ENCODE peak calls at places on chromosomes 12 and 14, in four cellular contexts. M is epithelial cell of proximal tubule, W is AG09309, E is HFF-Myc. U is an unnamed sample.

GRCh38 chr14:57970594-57970993 is 104.7 kb upstream of the SLC35F4 start:
- DNase-seq in M (no peak), W (no peak), E (no peak), U (no peak)

GRCh38 chr14:104603623-104604401 is 760 bp downstream of the TMEM179 start:
- DNase-seq in M (no peak), W (no peak), E (no peak), U (no peak)

GRCh38 chr12:125657681-125658080 is 592.4 kb downstream of the AACS start:
- DNase-seq in M (no peak), W (no peak), E (no peak), U (no peak)

GRCh38 chr14:64117671-64118402 is 176.3 kb downstream of the ESR2 start:
- DNase-seq in M (peak; percentile 83), W (peak; percentile 68), E (no peak), U (no peak)

GRCh38 chr12:12088147-12088546 is 17.4 kb downstream of the BCL2L14 start:
- DNase-seq in M (no peak), W (no peak), E (no peak), U (no peak)

GRCh38 chr14:74641581-74641980 is 29.5 kb upstream of the LTBP2 start:
- DNase-seq in M (no peak), W (no peak), E (no peak), U (no peak)

GRCh38 chr14:72600551-72601330 is 293.2 kb downstream of the DPF3 start:
- DNase-seq in M (no peak), W (no peak), E (no peak), U (no peak)

GRCh38 chr14:80606347-80606772 is 335.2 kb downstream of the CEP128 start:
- DNase-seq in M (no peak), W (no peak), E (no peak), U (no peak)

GRCh38 chr12:52847335-52848102 is 1.3 kb downstream of the KRT78 start:
- DNase-seq in M (no peak), W (no peak), E (no peak), U (no peak)

GRCh38 chr12:47155457-47156166 is 75.9 kb upstream of the AMIGO2 start:
- DNase-seq in M (peak; percentile 13), W (no peak), E (no peak), U (no peak)

GRCh38 chr14:65551019-65551643 is 138.6 kb downstream of the FUT8 start:
- DNase-seq in M (no peak), W (no peak), E (no peak), U (no peak)

GRCh38 chr14:28609228-28609828 is 157.3 kb upstream of the FOXG1 start:
- DNase-seq in M (no peak), W (no peak), E (peak; percentile 7), U (peak; percentile 51)

GRCh38 chr14:59251811-59252771 is 63.6 kb downstream of the DAAM1 start:
- DNase-seq in M (no peak), W (no peak), E (no peak), U (no peak)

GRCh38 chr14:22463763-22464173 is 125.3 kb downstream of the DAD1 start:
- DNase-seq in M (no peak), W (no peak), E (no peak), U (no peak)

GRCh38 chr12:49482095-49483051 is 56.5 kb upstream of the KCNH3 start:
- DNase-seq in M (no peak), W (no peak), E (no peak), U (no peak)

GRCh38 chr14:30444451-30444850 is 114.5 kb upstream of the G2E3 start:
- DNase-seq in M (no peak), W (no peak), E (no peak), U (no peak)

GRCh38 chr14:58167057-58167456 is 15.0 kb upstream of the ARMH4 start:
- DNase-seq in M (no peak), W (no peak), E (no peak), U (no peak)

GRCh38 chr14:100221419-100222218 is 17.3 kb upstream of the YY1 start:
- DNase-seq in M (no peak), W (no peak), E (no peak), U (peak; percentile 92)

GRCh38 chr14:89572566-89573398 is 155.7 kb upstream of the FOXN3 start:
- DNase-seq in M (no peak), W (no peak), E (no peak), U (no peak)

GRCh38 chr12:85588221-85588620 is 248.0 kb downstream of the RASSF9 start:
- DNase-seq in M (no peak), W (no peak), E (no peak), U (no peak)

GRCh38 chr12:92608418-92609091 is 94.2 kb upstream of the PLEKHG7 start:
- DNase-seq in M (no peak), W (no peak), E (no peak), U (no peak)

DNA sequence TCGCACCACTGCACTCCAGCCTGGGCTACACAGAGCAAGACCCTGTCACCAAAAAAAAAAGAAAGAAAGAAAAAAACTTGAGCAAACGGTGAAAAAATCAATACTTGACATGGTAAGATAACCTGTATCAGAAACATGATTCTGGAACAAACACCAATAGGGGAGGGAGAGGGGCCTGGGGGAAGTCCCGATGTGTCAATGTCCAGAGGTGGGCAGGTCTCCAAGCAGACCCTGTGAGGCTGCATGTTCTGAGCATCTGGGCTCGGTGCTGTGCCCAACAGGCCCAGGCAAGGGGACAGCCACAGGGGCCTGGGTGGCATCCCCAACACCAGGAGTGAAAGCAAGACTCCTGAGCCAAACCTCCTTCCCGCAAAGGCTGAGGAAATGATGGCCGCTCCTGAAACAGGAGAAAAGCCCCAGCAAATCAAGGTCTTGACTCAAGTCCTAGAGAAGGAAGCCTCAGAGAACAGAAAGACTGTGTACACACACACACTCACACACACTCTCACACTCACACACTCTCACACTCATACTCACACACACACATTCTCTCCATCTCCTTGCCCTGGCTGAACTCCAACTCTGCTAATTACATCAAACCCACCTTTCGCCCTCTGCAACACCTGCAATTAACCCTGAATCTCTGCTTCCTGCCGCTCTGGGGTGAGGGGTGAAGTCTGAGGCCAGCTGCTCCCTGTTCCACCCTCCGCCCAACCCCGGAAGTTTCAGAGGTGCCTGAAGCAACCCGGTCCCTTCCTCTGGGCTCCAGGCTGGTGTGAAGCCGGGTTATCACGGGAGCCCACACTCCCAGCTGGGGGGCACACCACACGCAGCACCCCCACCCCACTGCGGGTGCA is 20.4 kb downstream of the CCDC88C start:
- DNase-seq in M (no peak), W (no peak), E (no peak), U (peak; percentile 92)
- H3K4me3 ChIP-seq in M (no peak overlapping the region), W (no peak overlapping the region), E (no peak overlapping the region), U (peak overlapping the region; percentile 37)

DNA sequence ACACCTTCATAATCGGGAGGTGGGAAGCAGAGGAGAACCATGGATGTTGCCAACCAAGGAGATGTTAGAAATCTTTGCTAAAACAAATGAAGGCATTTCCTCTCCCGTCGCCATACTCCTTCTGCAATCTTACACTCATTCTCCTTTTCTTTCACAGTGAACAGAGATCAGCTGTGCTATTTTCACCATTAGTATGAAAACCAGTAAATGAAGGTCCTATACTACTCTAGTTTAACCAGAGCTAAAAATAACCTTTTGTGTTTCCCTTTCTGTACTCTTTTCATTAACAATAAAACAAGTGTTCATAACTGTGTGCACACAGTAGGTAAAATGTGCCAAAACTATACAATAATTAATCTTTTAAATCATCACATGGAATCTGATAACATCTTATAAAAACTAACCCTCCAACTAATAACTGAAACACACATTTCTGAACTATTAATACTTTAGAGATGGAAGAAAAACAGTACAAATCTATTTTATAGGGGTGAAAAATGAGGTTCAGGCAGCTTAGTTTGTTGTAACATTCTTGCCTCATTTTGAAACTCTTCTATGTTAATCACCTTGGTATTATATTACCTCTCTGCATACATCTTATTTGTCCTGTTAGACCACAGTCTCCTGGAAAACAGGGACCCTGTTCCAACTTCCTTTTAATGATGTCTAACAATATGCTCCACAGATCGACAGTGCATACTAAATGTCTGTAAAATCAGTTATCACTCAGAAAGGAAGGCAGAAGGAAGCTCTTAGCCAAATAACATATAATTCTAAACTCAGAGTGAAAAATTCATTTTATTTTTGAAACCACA is 69.5 kb downstream of the SPPL3 start:
- DNase-seq in M (no peak), W (no peak), E (no peak), U (no peak)
- H3K4me3 ChIP-seq in M (no peak overlapping the region), W (no peak overlapping the region), E (no peak overlapping the region), U (peak overlapping the region; percentile 42)

GRCh38 chr14:68942281-68943035 is 36.6 kb downstream of the ACTN1 start:
- DNase-seq in M (no peak), W (no peak), E (no peak), U (no peak)

GRCh38 chr14:68943107-68943506 is 36.0 kb downstream of the ACTN1 start:
- DNase-seq in M (no peak), W (no peak), E (no peak), U (no peak)

GRCh38 chr14:68945190-68945584 is 33.9 kb downstream of the ACTN1 start:
- DNase-seq in M (no peak), W (no peak), E (no peak), U (no peak)

GRCh38 chr14:68945585-68946289 is 33.4 kb downstream of the ACTN1 start:
- DNase-seq in M (no peak), W (no peak), E (no peak), U (no peak)

DNA sequence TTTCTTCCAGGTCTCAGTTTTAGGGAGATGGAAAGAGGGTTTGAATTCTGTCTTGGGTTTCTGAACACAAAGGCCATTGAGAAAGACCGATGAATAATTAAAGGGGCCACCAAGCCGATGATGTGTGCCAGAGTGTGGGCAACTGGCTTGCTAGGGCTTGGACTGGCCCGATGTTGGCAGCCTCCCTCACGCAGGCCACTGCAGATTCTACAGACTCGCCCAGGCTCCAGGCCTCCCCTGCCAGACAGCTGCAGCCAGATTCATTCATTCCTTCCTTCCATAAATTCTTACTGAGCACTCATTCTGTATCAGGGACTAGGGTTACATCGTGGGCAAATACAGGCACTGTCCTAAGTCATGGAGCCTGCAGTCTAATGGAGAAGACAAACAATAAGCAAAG is 34.9 kb downstream of the ACTN1 start:
- DNase-seq in M (no peak), W (no peak), E (no peak), U (no peak)
- H3K4me3 ChIP-seq in M (no peak overlapping the region), W (no peak overlapping the region), E (no peak overlapping the region), U (no peak overlapping the region)

GRCh38 chr12:32666018-32666417 is 13.1 kb upstream of the DNM1L start:
- DNase-seq in M (no peak), W (no peak), E (no peak), U (no peak)
- H3K4me3 ChIP-seq in M (no peak overlapping the region), W (peak overlapping the region; percentile 34), E (no peak overlapping the region), U (no peak overlapping the region)

DNA sequence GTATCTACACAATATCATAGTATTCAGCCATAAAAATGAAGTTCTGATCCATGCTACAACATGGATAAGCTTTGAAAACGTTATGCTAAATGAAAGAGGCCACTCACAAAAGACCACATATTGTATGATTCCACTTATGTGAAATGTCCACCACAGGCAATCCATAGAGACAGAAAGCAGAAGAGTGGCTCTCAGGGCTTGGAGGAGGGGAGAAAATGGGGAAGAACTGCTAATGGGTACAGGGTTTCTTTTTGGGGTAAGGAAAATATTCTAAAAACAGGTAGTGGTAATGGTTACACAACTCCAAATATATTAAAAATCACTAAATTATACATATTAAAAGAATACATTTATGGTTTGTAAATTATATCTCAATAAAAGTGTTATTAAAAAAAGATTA is 16.5 kb downstream of the SCNN1A start:
- DNase-seq in M (no peak), W (no peak), E (no peak), U (no peak)
- H3K4me3 ChIP-seq in M (no peak overlapping the region), W (no peak overlapping the region), E (no peak overlapping the region), U (no peak overlapping the region)

DNA sequence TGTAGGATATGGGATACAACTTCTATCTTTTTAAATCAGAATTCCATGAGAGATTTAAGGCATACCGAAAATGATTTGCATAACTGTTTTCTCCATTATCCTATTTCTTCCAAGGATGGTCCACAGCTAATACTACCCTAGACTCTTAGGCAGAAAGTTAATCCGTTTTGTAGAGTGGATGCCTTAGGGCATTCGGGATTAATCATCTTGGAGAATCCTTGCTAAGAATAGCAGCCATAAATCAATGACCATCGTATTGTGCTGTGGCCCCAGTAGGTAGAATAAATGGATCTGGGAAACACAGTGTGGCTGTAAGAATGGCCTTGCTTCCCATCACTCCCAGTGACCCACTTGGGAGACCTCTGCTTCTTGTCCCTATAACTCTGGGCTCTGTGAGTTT is 99.6 kb downstream of the SSPN start:
- DNase-seq in M (no peak), W (no peak), E (no peak), U (no peak)
- H3K4me3 ChIP-seq in M (no peak overlapping the region), W (no peak overlapping the region), E (no peak overlapping the region), U (no peak overlapping the region)

U was measured in Jurkat, Clone E6-1.